ENCODE peak calls at places on chromosomes 3 and 15, in five cellular contexts. S, T, U, L and M are unnamed samples.
A peak's percentile ranks its signal among the peaks of the same experiment; 100 is the strongest.

GRCh38 chr3:115960799-115961198 is 337.5 kb downstream of the GAP43 start:
- DNase-seq in S (no peak), L (no peak), U (peak; percentile 22), T (no peak), M (no peak)

GRCh38 chr15:90059208-90059985 is 42.9 kb downstream of the IDH2 start:
- DNase-seq in T (peak; percentile 79), U (peak; percentile 88), L (peak; percentile 31), S (peak; percentile 94), M (peak; percentile 28)

GRCh38 chr3:128011140-128011539 is 41.1 kb upstream of the SEC61A1 start:
- DNase-seq in U (no peak), L (peak; percentile 29), S (peak; percentile 81), T (peak; percentile 67), M (no peak)

GRCh38 chr15:39255760-39256159 is 325.1 kb upstream of the THBS1 start:
- DNase-seq in U (no peak), S (no peak), T (no peak), L (no peak), M (no peak)

GRCh38 chr15:40097968-40098476 is 10.7 kb downstream of the BMF start:
- DNase-seq in U (peak; percentile 75), S (peak; percentile 71), T (peak; percentile 65), L (no peak), M (no peak)

GRCh38 chr3:70000563-70001081 is 1.1 kb downstream of the SAMMSON start:
- DNase-seq in S (no peak), L (no peak), U (no peak), T (no peak), M (no peak)

GRCh38 chr3:98778852-98779379 is 15.8 kb downstream of the ST3GAL6 start:
- DNase-seq in T (no peak), L (peak; percentile 97), U (no peak), S (no peak), M (no peak)

GRCh38 chr3:41331023-41331422 is 131.7 kb downstream of the CTNNB1 start:
- DNase-seq in L (no peak), T (no peak), S (no peak), U (no peak), M (no peak)

GRCh38 chr3:155548194-155548593 is 196.7 kb downstream of the PLCH1 start:
- DNase-seq in S (no peak), U (no peak), T (no peak), L (no peak), M (no peak)

GRCh38 chr3:150599611-150600297 is 3.4 kb upstream of the SELENOT start:
- DNase-seq in U (no peak), S (no peak), T (no peak), L (no peak), M (no peak)

GRCh38 chr3:20320489-20320888 is 134.5 kb upstream of the SGO1 start:
- DNase-seq in L (peak; percentile 96), T (no peak), S (no peak), U (no peak), M (no peak)

GRCh38 chr15:48253186-48253585 is 47.1 kb downstream of the SLC12A1 start:
- DNase-seq in S (no peak), U (no peak), L (no peak), T (no peak), M (no peak)

GRCh38 chr3:141368062-141368924 is at the start of gene ZBTB38:
- DNase-seq in U (peak; percentile 93), S (peak; percentile 94), L (peak; percentile 97), T (peak; percentile 91), M (no peak)

GRCh38 chr15:70290708-70291107 is 193.0 kb upstream of the TLE3 start:
- DNase-seq in S (no peak), U (no peak), L (no peak), T (no peak), M (no peak)

GRCh38 chr15:70714575-70714974 is 48.8 kb downstream of the UACA start:
- DNase-seq in U (no peak), T (no peak), L (no peak), S (no peak), M (no peak)

GRCh38 chr3:8386221-8386620 is 115.4 kb upstream of the LMCD1 start:
- DNase-seq in L (no peak), U (no peak), T (no peak), S (no peak), M (no peak)

GRCh38 chr3:194959217-194959616 is 273.5 kb downstream of the FAM43A start:
- DNase-seq in S (no peak), T (no peak), U (no peak), L (no peak), M (no peak)

GRCh38 chr3:142028174-142028833 is 121.0 kb downstream of the TFDP2 start:
- DNase-seq in L (no peak), U (no peak), T (no peak), S (no peak), M (no peak)

GRCh38 chr3:44055951-44056350 is 185.7 kb upstream of the TOPAZ1 start:
- DNase-seq in S (no peak), T (no peak), L (no peak), U (no peak), M (no peak)

GRCh38 chr3:195441476-195441970 is 1.3 kb downstream of the ACAP2 start:
- DNase-seq in U (no peak), L (peak; percentile 35), S (no peak), T (no peak), M (no peak)

GRCh38 chr3:46978985-46979944 is at the start of gene NBEAL2:
- DNase-seq in L (peak; percentile 88), S (peak; percentile 99), U (peak; percentile 98), T (peak; percentile 98), M (peak; percentile 94)

GRCh38 chr15:66405605-66406004 is 18.9 kb downstream of the MAP2K1 start:
- DNase-seq in U (no peak), L (no peak), S (no peak), T (no peak), M (no peak)

GRCh38 chr15:40746916-40747418 is 8.1 kb downstream of the RMDN3 start:
- DNase-seq in S (no peak), U (no peak), L (no peak), T (no peak), M (no peak)

GRCh38 chr3:177126015-177126773 is 71.1 kb downstream of the TBL1XR1 start:
- DNase-seq in S (no peak), L (no peak), U (no peak), T (no peak), M (no peak)

GRCh38 chr3:138203938-138204337 is 16.8 kb downstream of the ARMC8 start:
- DNase-seq in U (no peak), L (no peak), T (no peak), S (no peak), M (no peak)

GRCh38 chr3:138202945-138203701 is 16.0 kb downstream of the ARMC8 start:
- DNase-seq in U (no peak), S (no peak), L (no peak), T (no peak), M (no peak)

GRCh38 chr3:138206196-138206595 is 19.1 kb downstream of the ARMC8 start:
- DNase-seq in S (no peak), L (no peak), T (no peak), U (no peak), M (no peak)

GRCh38 chr3:138210528-138210927 is 23.4 kb downstream of the ARMC8 start:
- DNase-seq in U (no peak), T (no peak), S (no peak), L (no peak), M (no peak)

DNA sequence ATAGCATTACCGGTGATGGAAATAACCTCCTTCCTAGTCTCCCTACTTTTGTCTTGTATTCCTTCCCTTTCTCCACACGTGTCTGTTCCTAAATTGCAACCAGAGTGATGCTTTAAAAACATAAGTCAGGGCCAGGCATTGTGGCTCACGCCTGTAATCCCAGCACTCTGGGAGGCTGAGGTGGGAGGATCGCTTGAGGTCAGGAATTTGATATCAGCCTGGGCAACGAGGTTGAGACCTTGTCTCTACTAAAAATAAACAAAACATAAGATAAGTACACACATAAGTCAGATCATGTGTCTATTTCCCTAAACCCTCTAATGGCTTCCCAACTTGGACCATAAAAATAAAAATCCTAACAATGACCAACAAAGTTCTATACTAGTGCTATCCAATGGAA is 18.4 kb downstream of the ARMC8 start:
- DNase-seq in L (no peak), S (no peak), U (no peak), T (no peak), M (no peak)
- H3K4me1 ChIP-seq in L (no peaks in the 10 kb centered on the region), S (peaks cover 11% of the 10 kb centered on the region), U (no peaks in the 10 kb centered on the region), T (no peaks in the 10 kb centered on the region), M (peaks cover 7% of the 10 kb centered on the region)

GRCh38 chr3:136664771-136665170 is 87.4 kb downstream of the STAG1 start:
- DNase-seq in U (no peak), T (no peak), S (no peak), L (no peak), M (no peak)

GRCh38 chr3:136657526-136657925 is 94.7 kb downstream of the STAG1 start:
- DNase-seq in U (no peak), T (no peak), L (no peak), S (no peak), M (no peak)

GRCh38 chr3:136653628-136654027 is 98.5 kb downstream of the STAG1 start:
- DNase-seq in T (no peak), L (no peak), S (no peak), U (no peak), M (no peak)

GRCh38 chr3:136659253-136659652 is 92.9 kb downstream of the STAG1 start:
- DNase-seq in U (no peak), T (no peak), S (no peak), L (no peak), M (no peak)
- H3K27ac ChIP-seq in U (no peak overlapping the region), T (no peak overlapping the region), S (no peak overlapping the region), L (no peak overlapping the region), M (no peak overlapping the region)

DNA sequence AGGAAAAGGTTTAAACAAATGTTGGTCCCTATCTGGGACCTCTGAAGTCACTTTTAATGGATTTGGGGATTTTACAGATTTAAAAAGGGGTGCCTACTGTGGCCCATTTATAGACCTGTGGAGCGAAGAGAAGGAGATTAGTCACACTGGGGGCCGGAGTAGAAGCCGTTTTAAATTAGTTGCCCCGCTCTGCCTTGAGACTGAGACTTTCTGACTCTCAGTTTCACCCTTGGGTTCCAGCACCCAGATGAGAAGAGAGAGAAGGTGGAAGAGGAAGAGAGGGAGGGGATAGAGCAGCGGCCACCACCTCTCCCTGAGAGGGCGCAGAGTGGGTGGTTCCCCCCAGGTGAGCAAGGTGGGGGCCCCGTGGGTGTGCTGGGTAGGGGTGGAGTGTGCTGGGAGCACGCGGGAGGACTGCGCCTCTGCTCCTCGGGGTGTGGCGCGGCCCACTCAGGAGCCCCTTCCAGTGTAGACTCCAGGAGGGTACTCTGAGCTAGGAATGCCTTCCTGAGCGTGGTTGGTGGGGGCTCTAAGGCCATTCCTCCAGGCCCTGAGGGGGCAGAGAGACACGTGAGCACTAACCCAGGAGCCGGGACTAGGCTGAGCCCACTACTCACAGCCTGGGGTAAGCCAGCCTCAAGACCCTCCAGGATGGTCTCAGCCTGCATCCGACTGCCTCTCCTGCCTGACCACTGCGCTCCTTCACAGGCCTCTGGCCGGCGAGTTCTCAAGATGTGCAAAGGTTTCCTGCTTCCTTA is 32.6 kb upstream of the RAB6B start:
- DNase-seq in T (no peak), L (no peak), S (no peak), U (no peak), M (no peak)
- H3K4me3 ChIP-seq in T (peak overlapping the region; percentile 59), L (no peak overlapping the region), S (peak overlapping the region; percentile 64), U (no peak overlapping the region), M (no peak overlapping the region)

DNA sequence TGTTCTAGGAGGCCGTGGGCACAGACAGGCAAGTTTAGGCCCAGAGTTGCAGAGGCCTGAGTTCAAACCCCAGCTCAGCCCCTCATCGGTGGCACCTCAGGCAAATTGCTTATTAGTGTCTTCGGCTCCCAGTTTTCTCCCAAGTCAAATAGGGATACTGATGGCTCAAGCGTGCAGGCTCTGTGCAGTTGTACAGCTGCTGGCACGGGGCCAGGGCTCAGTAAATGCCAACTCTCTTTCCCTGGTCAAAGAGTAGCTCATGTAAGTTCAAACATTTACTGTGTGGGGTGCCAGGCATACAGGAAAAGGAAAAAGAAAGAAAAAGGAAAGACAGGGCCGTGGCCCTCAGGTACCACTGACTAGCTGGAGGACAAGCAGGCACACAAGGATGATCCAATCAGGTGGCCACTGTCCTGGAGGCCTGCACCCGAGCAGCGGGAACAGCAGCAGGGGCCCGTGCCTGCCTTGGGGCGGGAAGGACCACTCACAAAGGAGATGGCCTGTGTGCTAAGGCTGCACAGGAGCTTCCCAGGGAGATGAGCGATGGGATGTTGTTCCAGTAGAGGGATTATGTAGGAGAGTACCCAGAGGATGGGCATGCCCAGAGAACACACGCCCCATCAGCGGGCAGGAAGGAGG is 70.8 kb downstream of the TBC1D2B start:
- DNase-seq in U (peak; percentile 70), T (no peak), L (no peak), S (no peak), M (no peak)
- H3K4me1 ChIP-seq in U (peaks cover 43% of the 10 kb centered on the region), T (peaks cover 29% of the 10 kb centered on the region), L (no peaks in the 10 kb centered on the region), S (peaks cover 82% of the 10 kb centered on the region), M (no peaks in the 10 kb centered on the region)